ENCODE peak calls at places on chromosomes 16 and 17, in nine cellular contexts. D, Q, P, U, I, S, B, F and A are unnamed samples.

GRCh38 chr17:44095647-44096496 is 25.3 kb downstream of the G6PC3 start:
- DNase-seq in F (peak; percentile 91), B (peak; percentile 97), I (no peak), S (peak; percentile 78), U (no peak), D (no peak), P (peak; percentile 53), Q (no peak), A (peak; percentile 97)

GRCh38 chr16:27471661-27472060 is 69.7 kb downstream of the IL21R start:
- DNase-seq in I (no peak), D (peak; percentile 56), P (no peak), U (no peak), Q (no peak), S (no peak), F (no peak), B (no peak), A (no peak)

GRCh38 chr17:83124871-83125514 is 45.6 kb downstream of the METRNL start:
- DNase-seq in Q (no peak), U (peak; percentile 40), P (no peak), S (peak; percentile 35), D (peak; percentile 58), B (no peak), I (no peak), F (no peak), A (peak; percentile 38)

GRCh38 chr17:39971076-39971603 is 8.3 kb downstream of the GSDMA start:
- DNase-seq in Q (no peak), F (no peak), S (no peak), P (no peak), U (no peak), D (peak; percentile 1), I (no peak), B (no peak), A (no peak)

GRCh38 chr16:74842413-74842812 is 67.8 kb upstream of the FA2H start:
- DNase-seq in B (no peak), I (no peak), U (no peak), S (no peak), F (no peak), Q (no peak), P (no peak), D (no peak), A (no peak)

GRCh38 chr16:57471852-57472664 is 9.6 kb downstream of the POLR2C start:
- DNase-seq in I (no peak), P (no peak), D (peak; percentile 72), F (no peak), B (no peak), U (peak; percentile 89), S (no peak), Q (no peak), A (no peak)

GRCh38 chr16:75065149-75065807 is 51.3 kb downstream of the LDHD start:
- DNase-seq in Q (no peak), B (no peak), D (peak; percentile 79), S (no peak), U (no peak), P (no peak), F (no peak), I (no peak), A (no peak)

GRCh38 chr16:85278851-85279250 is 166.6 kb upstream of the CIBAR2 start:
- DNase-seq in U (no peak), D (no peak), B (peak; percentile 27), I (no peak), F (no peak), P (no peak), S (no peak), Q (no peak), A (no peak)

GRCh38 chr17:78256705-78257559 is 25.5 kb downstream of the TMEM235 start:
- DNase-seq in F (no peak), D (peak; percentile 76), S (no peak), B (peak; percentile 71), P (no peak), U (peak; percentile 50), I (no peak), Q (no peak), A (no peak)

GRCh38 chr17:22569459-22570143 is 877.3 kb downstream of the KCNJ18 start:
- DNase-seq in B (no peak), P (no peak), U (no peak), S (no peak), I (no peak), D (no peak), Q (no peak), F (no peak), A (no peak)

GRCh38 chr16:81551141-81551808 is 106.7 kb downstream of the CMIP start:
- DNase-seq in I (no peak), B (peak; percentile 54), P (no peak), U (no peak), D (no peak), S (peak; percentile 42), F (no peak), Q (no peak), A (no peak)

GRCh38 chr17:78300962-78301820 is 58.7 kb downstream of the SOCS3 start:
- DNase-seq in D (no peak), B (no peak), F (no peak), P (no peak), Q (no peak), S (no peak), I (no peak), U (no peak), A (peak; percentile 71)

GRCh38 chr16:8958344-8958808 is 5.3 kb downstream of the USP7 start:
- DNase-seq in Q (no peak), D (peak; percentile 79), U (no peak), P (peak; percentile 29), I (peak; percentile 66), F (no peak), B (peak; percentile 48), S (peak; percentile 62), A (peak; percentile 47)

GRCh38 chr16:88610080-88610479 is 28.3 kb upstream of the IL17C start:
- DNase-seq in I (no peak), P (no peak), B (no peak), D (no peak), U (no peak), F (no peak), Q (no peak), S (no peak), A (no peak)

GRCh38 chr17:82931696-82932060 is 91.9 kb upstream of the ZNF750 start:
- DNase-seq in B (peak; percentile 89), Q (peak; percentile 42), I (no peak), S (peak; percentile 85), F (no peak), D (no peak), P (peak; percentile 51), U (peak; percentile 52), A (peak; percentile 85)

GRCh38 chr17:77218902-77219301 is 78.1 kb downstream of the SEC14L1 start:
- DNase-seq in Q (no peak), D (peak; percentile 46), I (no peak), U (no peak), F (no peak), P (no peak), B (no peak), S (peak; percentile 33), A (no peak)
- H3K9me3 ChIP-seq in Q (no peaks in the 10 kb centered on the region), D (peaks cover under 1% of the 10 kb centered on the region), I (no peaks in the 10 kb centered on the region), U (no peaks in the 10 kb centered on the region), F (no peaks in the 10 kb centered on the region), P (no peaks in the 10 kb centered on the region), B (no peaks in the 10 kb centered on the region), S (no peaks in the 10 kb centered on the region), A (no peaks in the 10 kb centered on the region)

GRCh38 chr16:72124761-72125634 is 31.4 kb downstream of the DHX38 start:
- DNase-seq in S (peak; percentile 84), B (peak; percentile 87), Q (peak; percentile 78), D (peak; percentile 87), P (peak; percentile 24), I (peak; percentile 64), F (peak; percentile 71), U (peak; percentile 67), A (peak; percentile 52)
- H3K27ac ChIP-seq in S (no peak overlapping the region), B (no peak overlapping the region), Q (no peak overlapping the region), D (no peak overlapping the region), P (no peak overlapping the region), I (no peak overlapping the region), F (no peak overlapping the region), U (no peak overlapping the region), A (no peak overlapping the region)

GRCh38 chr16:63938661-63939060 is 1183.2 kb downstream of the CDH11 start:
- DNase-seq in B (peak; percentile 3), D (no peak), S (no peak), F (no peak), I (no peak), P (no peak), Q (no peak), U (no peak), A (no peak)
- H3K9me3 ChIP-seq in B (no peaks in the 10 kb centered on the region), D (peaks cover 12% of the 10 kb centered on the region), S (no peaks in the 10 kb centered on the region), F (no peaks in the 10 kb centered on the region), I (no peaks in the 10 kb centered on the region), P (no peaks in the 10 kb centered on the region), Q (no peaks in the 10 kb centered on the region), U (no peaks in the 10 kb centered on the region), A (no peaks in the 10 kb centered on the region)

GRCh38 chr16:12162586-12162985 is 186.1 kb downstream of the SNX29 start:
- DNase-seq in I (no peak), Q (no peak), F (no peak), P (no peak), U (no peak), B (no peak), S (no peak), D (peak; percentile 24), A (no peak)
- H3K27ac ChIP-seq in I (no peak overlapping the region), Q (no peak overlapping the region), F (no peak overlapping the region), P (no peak overlapping the region), U (peak overlapping the region; percentile 26), B (no peak overlapping the region), S (no peak overlapping the region), D (peak overlapping the region; percentile 44), A (no peak overlapping the region)

DNA sequence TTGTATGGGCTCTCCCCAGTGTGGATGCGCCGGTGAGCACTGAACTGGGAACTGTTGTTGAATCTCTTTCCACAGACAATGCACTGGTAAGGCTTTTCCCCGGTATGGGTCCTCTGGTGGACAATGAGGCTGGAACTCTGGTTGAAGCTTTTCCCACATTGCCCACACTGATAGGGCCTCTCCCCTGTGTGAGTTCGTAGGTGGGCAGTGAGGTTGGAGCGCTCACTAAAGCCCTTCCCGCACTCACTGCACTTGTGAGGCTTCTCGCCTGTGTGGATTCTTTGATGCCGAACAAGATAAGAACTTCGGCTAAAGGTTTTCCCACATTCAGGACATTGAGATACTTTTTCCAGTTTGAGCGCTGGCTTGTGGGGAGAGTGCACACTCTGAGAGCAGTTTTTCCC is 17.8 kb downstream of the ZSCAN32 start:
- DNase-seq in Q (no peak), U (no peak), D (no peak), S (no peak), P (no peak), F (no peak), I (no peak), B (no peak), A (no peak)
- H3K9me3 ChIP-seq in Q (no peaks in the 10 kb centered on the region), U (peaks cover 60% of the 10 kb centered on the region), D (peaks cover 20% of the 10 kb centered on the region), S (peaks cover 47% of the 10 kb centered on the region), P (peaks cover 29% of the 10 kb centered on the region), F (peaks cover 66% of the 10 kb centered on the region), I (peaks cover 90% of the 10 kb centered on the region), B (peaks cover 10% of the 10 kb centered on the region), A (peaks cover 53% of the 10 kb centered on the region)

DNA sequence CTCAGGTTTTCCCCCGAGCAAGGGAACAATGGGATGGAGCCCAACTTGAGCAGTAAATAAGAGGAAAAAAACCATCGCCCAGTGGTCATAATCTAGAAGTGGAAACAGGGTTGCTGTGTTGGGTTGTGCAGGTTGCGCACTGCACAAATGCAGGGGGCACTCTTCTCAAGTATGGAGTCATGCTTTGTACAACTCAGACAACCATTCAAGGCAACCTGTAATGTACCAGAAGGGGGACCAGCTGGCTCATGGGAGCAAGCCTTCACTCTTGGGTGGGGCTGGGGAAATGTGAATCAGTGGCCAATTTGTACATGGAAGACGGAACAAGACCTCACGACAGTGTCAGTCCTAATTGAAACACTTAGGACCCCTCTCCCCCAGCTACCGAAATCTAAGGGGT is 23.9 kb upstream of the LITAF start:
- DNase-seq in B (no peak), P (no peak), Q (no peak), S (no peak), D (peak; percentile 42), I (peak; percentile 19), F (no peak), U (no peak), A (no peak)
- H3K27ac ChIP-seq in B (no peak overlapping the region), P (no peak overlapping the region), Q (no peak overlapping the region), S (no peak overlapping the region), D (no peak overlapping the region), I (no peak overlapping the region), F (no peak overlapping the region), U (no peak overlapping the region), A (no peak overlapping the region)